ENCODE peak calls at places on chromosomes 11 and 22, in eight cellular contexts. U is stromal cell of bone marrow, O is left cardiac atrium, Z is aorta, K is glomerular endothelial cell, Q is stomach, C is GM12891, G is astrocyte of the spinal cord. S is an unnamed sample.

GRCh38 chr11:134792677-134793076 is 380.6 kb upstream of the B3GAT1 start:
- DNase-seq in U (no peak), O (no peak), Z (no peak), K (no peak), Q (no peak), C (no peak), G (no peak), S (no peak)

GRCh38 chr22:40502919-40503318 is 132.5 kb downstream of the SGSM3 start:
- DNase-seq in U (no peak), O (no peak), Z (no peak), K (no peak), Q (no peak), C (no peak), G (no peak), S (no peak)

GRCh38 chr11:73072935-73073481 is 69.1 kb downstream of the FCHSD2 start:
- DNase-seq in U (no peak), O (no peak), Z (no peak), K (peak; percentile 16), Q (no peak), C (no peak), G (peak; percentile 31), S (no peak)

GRCh38 chr22:26169312-26170111 is at the start of gene SEZ6L:
- DNase-seq in U (no peak), O (peak; percentile 28), Z (no peak), K (no peak), Q (no peak), C (peak; percentile 25), G (no peak), S (no peak)

GRCh38 chr11:12318791-12319733 is 58.3 kb upstream of the PARVA start:
- DNase-seq in U (peak; percentile 18), O (no peak), Z (no peak), K (no peak), Q (no peak), C (no peak), G (peak; percentile 22), S (no peak)

GRCh38 chr11:130769782-130770565 is 146.3 kb downstream of the SNX19 start:
- DNase-seq in U (no peak), O (no peak), Z (no peak), K (no peak), Q (no peak), C (no peak), G (peak; percentile 19), S (no peak)

GRCh38 chr11:76657139-76657823 is 13.3 kb downstream of the LRRC32 start:
- DNase-seq in U (no peak), O (no peak), Z (no peak), K (no peak), Q (peak; percentile 18), C (no peak), G (no peak), S (no peak)

GRCh38 chr22:37529652-37530345 is 10.6 kb upstream of the CARD10 start:
- DNase-seq in U (no peak), O (no peak), Z (no peak), K (no peak), Q (no peak), C (no peak), G (no peak), S (no peak)

GRCh38 chr11:75413864-75414263 is 14.5 kb downstream of the RPS3 start:
- DNase-seq in U (no peak), O (no peak), Z (no peak), K (no peak), Q (no peak), C (no peak), G (no peak), S (no peak)

GRCh38 chr11:19675397-19675796 is 37.2 kb upstream of the NAV2 start:
- DNase-seq in U (no peak), O (no peak), Z (no peak), K (no peak), Q (no peak), C (no peak), G (no peak), S (no peak)

S was measured in C1 segment of cervical spinal cord.